ENCODE peak calls at places on chromosomes 3 and 15, in ten cellular contexts. One of them, this sample, is unnamed.

GRCh38 chr3:79339846-79340245 is 428.0 kb downstream of the ROBO1 start:
- DNase-seq in HL-60: no peak
- DNase-seq in NCI-H2081: no peak
- DNase-seq in omental fat pad: no peak
- DNase-seq in iris pigment epithelial cell: no peak
- DNase-seq in DMS153: peak; percentile 10
- DNase-seq in ELR: no peak
- DNase-seq in upper lobe of right lung: no peak
- DNase-seq in lower lobe of right lung: no peak
- DNase-seq in GM04504: no peak
- DNase-seq in this sample: no peak

GRCh38 chr3:33637482-33637881 is 80.6 kb downstream of the CLASP2 start:
- DNase-seq in ELR: no peak
- DNase-seq in omental fat pad: no peak
- DNase-seq in iris pigment epithelial cell: no peak
- DNase-seq in GM04504: no peak
- DNase-seq in lower lobe of right lung: no peak
- DNase-seq in NCI-H2081: no peak
- DNase-seq in upper lobe of right lung: no peak
- DNase-seq in HL-60: no peak
- DNase-seq in DMS153: no peak
- DNase-seq in this sample: no peak

GRCh38 chr15:98395974-98396627 is 252.2 kb upstream of the IGF1R start:
- DNase-seq in DMS153: no peak
- DNase-seq in HL-60: no peak
- DNase-seq in upper lobe of right lung: no peak
- DNase-seq in GM04504: no peak
- DNase-seq in ELR: no peak
- DNase-seq in omental fat pad: no peak
- DNase-seq in lower lobe of right lung: no peak
- DNase-seq in NCI-H2081: no peak
- DNase-seq in iris pigment epithelial cell: no peak
- DNase-seq in this sample: no peak

GRCh38 chr15:47885921-47886320 is 168.6 kb downstream of the SEMA6D start:
- DNase-seq in omental fat pad: no peak
- DNase-seq in lower lobe of right lung: no peak
- DNase-seq in ELR: peak; percentile 62
- DNase-seq in GM04504: peak; percentile 72
- DNase-seq in DMS153: no peak
- DNase-seq in NCI-H2081: no peak
- DNase-seq in upper lobe of right lung: no peak
- DNase-seq in HL-60: no peak
- DNase-seq in iris pigment epithelial cell: peak; percentile 84
- DNase-seq in this sample: no peak

GRCh38 chr15:95202569-95203349 is 971.4 kb downstream of the MCTP2 start:
- DNase-seq in DMS153: no peak
- DNase-seq in iris pigment epithelial cell: peak; percentile 5
- DNase-seq in upper lobe of right lung: no peak
- DNase-seq in ELR: no peak
- DNase-seq in omental fat pad: no peak
- DNase-seq in NCI-H2081: no peak
- DNase-seq in GM04504: peak; percentile 28
- DNase-seq in HL-60: no peak
- DNase-seq in lower lobe of right lung: no peak
- DNase-seq in this sample: no peak

GRCh38 chr15:39934415-39935044 is 615 bp downstream of the EIF2AK4 start:
- DNase-seq in iris pigment epithelial cell: no peak
- DNase-seq in HL-60: no peak
- DNase-seq in upper lobe of right lung: no peak
- DNase-seq in lower lobe of right lung: no peak
- DNase-seq in GM04504: no peak
- DNase-seq in DMS153: no peak
- DNase-seq in omental fat pad: no peak
- DNase-seq in ELR: peak; percentile 42
- DNase-seq in NCI-H2081: no peak
- DNase-seq in this sample: no peak

GRCh38 chr3:155908086-155908485 is 37.6 kb downstream of the GMPS start:
- DNase-seq in lower lobe of right lung: no peak
- DNase-seq in GM04504: no peak
- DNase-seq in upper lobe of right lung: no peak
- DNase-seq in omental fat pad: no peak
- DNase-seq in NCI-H2081: no peak
- DNase-seq in ELR: no peak
- DNase-seq in HL-60: no peak
- DNase-seq in DMS153: no peak
- DNase-seq in iris pigment epithelial cell: no peak
- DNase-seq in this sample: no peak

GRCh38 chr3:175431396-175431795 is 572.3 kb downstream of the NAALADL2 start:
- DNase-seq in omental fat pad: no peak
- DNase-seq in ELR: no peak
- DNase-seq in DMS153: no peak
- DNase-seq in lower lobe of right lung: no peak
- DNase-seq in NCI-H2081: no peak
- DNase-seq in iris pigment epithelial cell: peak; percentile 32
- DNase-seq in upper lobe of right lung: no peak
- DNase-seq in GM04504: no peak
- DNase-seq in HL-60: no peak
- DNase-seq in this sample: no peak

GRCh38 chr3:195040773-195041520 is 230.0 kb downstream of the XXYLT1 start:
- DNase-seq in NCI-H2081: no peak
- DNase-seq in GM04504: no peak
- DNase-seq in DMS153: no peak
- DNase-seq in ELR: no peak
- DNase-seq in HL-60: no peak
- DNase-seq in iris pigment epithelial cell: no peak
- DNase-seq in lower lobe of right lung: no peak
- DNase-seq in omental fat pad: no peak
- DNase-seq in upper lobe of right lung: peak; percentile 64
- DNase-seq in this sample: no peak

GRCh38 chr3:69085543-69086132 is 901 bp downstream of the ARL6IP5 start:
- DNase-seq in upper lobe of right lung: peak; percentile 66
- DNase-seq in lower lobe of right lung: peak; percentile 49
- DNase-seq in ELR: peak; percentile 43
- DNase-seq in iris pigment epithelial cell: peak; percentile 23
- DNase-seq in omental fat pad: no peak
- DNase-seq in NCI-H2081: no peak
- DNase-seq in DMS153: no peak
- DNase-seq in HL-60: peak; percentile 51
- DNase-seq in GM04504: no peak
- DNase-seq in this sample: no peak

GRCh38 chr3:31377045-31377642 is 155.6 kb upstream of the STT3B start:
- DNase-seq in upper lobe of right lung: no peak
- DNase-seq in NCI-H2081: no peak
- DNase-seq in HL-60: no peak
- DNase-seq in lower lobe of right lung: no peak
- DNase-seq in ELR: peak; percentile 92
- DNase-seq in omental fat pad: no peak
- DNase-seq in DMS153: no peak
- DNase-seq in GM04504: no peak
- DNase-seq in iris pigment epithelial cell: peak; percentile 91
- DNase-seq in this sample: peak; percentile 44

GRCh38 chr15:67774626-67775025 is 50.7 kb upstream of the SKOR1 start:
- DNase-seq in omental fat pad: no peak
- DNase-seq in ELR: no peak
- DNase-seq in lower lobe of right lung: no peak
- DNase-seq in NCI-H2081: no peak
- DNase-seq in HL-60: no peak
- DNase-seq in upper lobe of right lung: no peak
- DNase-seq in GM04504: no peak
- DNase-seq in iris pigment epithelial cell: no peak
- DNase-seq in DMS153: no peak
- DNase-seq in this sample: no peak

GRCh38 chr15:68407886-68408500 is 24.0 kb downstream of the ITGA11 start:
- DNase-seq in ELR: no peak
- DNase-seq in omental fat pad: no peak
- DNase-seq in upper lobe of right lung: no peak
- DNase-seq in DMS153: no peak
- DNase-seq in HL-60: no peak
- DNase-seq in iris pigment epithelial cell: no peak
- DNase-seq in lower lobe of right lung: no peak
- DNase-seq in GM04504: no peak
- DNase-seq in NCI-H2081: no peak
- DNase-seq in this sample: no peak

GRCh38 chr3:171566803-171567422 is 106.7 kb upstream of the TNIK start:
- DNase-seq in iris pigment epithelial cell: peak; percentile 44
- DNase-seq in GM04504: peak; percentile 11
- DNase-seq in upper lobe of right lung: no peak
- DNase-seq in NCI-H2081: peak; percentile 73
- DNase-seq in lower lobe of right lung: no peak
- DNase-seq in DMS153: peak; percentile 12
- DNase-seq in ELR: peak; percentile 63
- DNase-seq in HL-60: no peak
- DNase-seq in omental fat pad: no peak
- DNase-seq in this sample: peak; percentile 10

GRCh38 chr15:23599053-23599452 is 33.6 kb downstream of the MKRN3 start:
- DNase-seq in ELR: no peak
- DNase-seq in lower lobe of right lung: no peak
- DNase-seq in omental fat pad: no peak
- DNase-seq in GM04504: no peak
- DNase-seq in upper lobe of right lung: no peak
- DNase-seq in DMS153: no peak
- DNase-seq in iris pigment epithelial cell: no peak
- DNase-seq in HL-60: no peak
- DNase-seq in NCI-H2081: no peak
- DNase-seq in this sample: no peak

GRCh38 chr15:97903560-97904195 is 56.8 kb upstream of the ARRDC4 start:
- DNase-seq in upper lobe of right lung: no peak
- DNase-seq in GM04504: no peak
- DNase-seq in NCI-H2081: no peak
- DNase-seq in DMS153: no peak
- DNase-seq in ELR: no peak
- DNase-seq in lower lobe of right lung: no peak
- DNase-seq in iris pigment epithelial cell: no peak
- DNase-seq in HL-60: no peak
- DNase-seq in omental fat pad: no peak
- DNase-seq in this sample: no peak

GRCh38 chr15:77895742-77896141 is 181.8 kb downstream of the TBC1D2B start:
- DNase-seq in omental fat pad: no peak
- DNase-seq in upper lobe of right lung: peak; percentile 19
- DNase-seq in HL-60: no peak
- DNase-seq in GM04504: no peak
- DNase-seq in NCI-H2081: no peak
- DNase-seq in ELR: no peak
- DNase-seq in lower lobe of right lung: peak; percentile 39
- DNase-seq in iris pigment epithelial cell: no peak
- DNase-seq in DMS153: no peak
- DNase-seq in this sample: no peak

GRCh38 chr15:60464836-60465630 is 13.9 kb downstream of the ICE2 start:
- DNase-seq in lower lobe of right lung: no peak
- DNase-seq in NCI-H2081: no peak
- DNase-seq in GM04504: no peak
- DNase-seq in ELR: peak; percentile 27
- DNase-seq in upper lobe of right lung: no peak
- DNase-seq in iris pigment epithelial cell: peak; percentile 48
- DNase-seq in omental fat pad: no peak
- DNase-seq in DMS153: no peak
- DNase-seq in HL-60: no peak
- DNase-seq in this sample: no peak

GRCh38 chr3:146256851-146257486 is 6.1 kb upstream of the PLSCR4 start:
- DNase-seq in iris pigment epithelial cell: peak; percentile 59
- DNase-seq in lower lobe of right lung: no peak
- DNase-seq in NCI-H2081: no peak
- DNase-seq in upper lobe of right lung: no peak
- DNase-seq in omental fat pad: no peak
- DNase-seq in HL-60: no peak
- DNase-seq in GM04504: no peak
- DNase-seq in DMS153: no peak
- DNase-seq in ELR: no peak
- DNase-seq in this sample: peak; percentile 27

GRCh38 chr15:71316911-71317310 is 201.6 kb downstream of the THSD4 start:
- DNase-seq in DMS153: no peak
- DNase-seq in GM04504: no peak
- DNase-seq in omental fat pad: no peak
- DNase-seq in upper lobe of right lung: no peak
- DNase-seq in ELR: no peak
- DNase-seq in lower lobe of right lung: no peak
- DNase-seq in iris pigment epithelial cell: peak; percentile 41
- DNase-seq in NCI-H2081: no peak
- DNase-seq in HL-60: no peak
- DNase-seq in this sample: no peak

GRCh38 chr3:53754325-53754724 is 91.9 kb downstream of the CHDH start:
- DNase-seq in ELR: no peak
- DNase-seq in lower lobe of right lung: no peak
- DNase-seq in omental fat pad: no peak
- DNase-seq in upper lobe of right lung: no peak
- DNase-seq in iris pigment epithelial cell: no peak
- DNase-seq in HL-60: no peak
- DNase-seq in NCI-H2081: no peak
- DNase-seq in GM04504: no peak
- DNase-seq in DMS153: no peak
- DNase-seq in this sample: no peak

GRCh38 chr15:35439291-35439690 is 106.7 kb downstream of the DPH6 start:
- DNase-seq in GM04504: peak; percentile 33
- DNase-seq in upper lobe of right lung: no peak
- DNase-seq in NCI-H2081: no peak
- DNase-seq in lower lobe of right lung: no peak
- DNase-seq in DMS153: no peak
- DNase-seq in omental fat pad: no peak
- DNase-seq in HL-60: no peak
- DNase-seq in iris pigment epithelial cell: peak; percentile 86
- DNase-seq in ELR: peak; percentile 17
- DNase-seq in this sample: peak; percentile 66

GRCh38 chr15:50944692-50945091 is 36.2 kb downstream of the AP4E1 start:
- DNase-seq in iris pigment epithelial cell: no peak
- DNase-seq in omental fat pad: no peak
- DNase-seq in NCI-H2081: no peak
- DNase-seq in DMS153: no peak
- DNase-seq in HL-60: no peak
- DNase-seq in ELR: no peak
- DNase-seq in upper lobe of right lung: no peak
- DNase-seq in lower lobe of right lung: no peak
- DNase-seq in GM04504: no peak
- DNase-seq in this sample: no peak

GRCh38 chr3:65006300-65006739 is 318.5 kb upstream of the ADAMTS9 start:
- DNase-seq in iris pigment epithelial cell: peak; percentile 32
- DNase-seq in lower lobe of right lung: no peak
- DNase-seq in ELR: peak; percentile 4
- DNase-seq in upper lobe of right lung: no peak
- DNase-seq in DMS153: no peak
- DNase-seq in NCI-H2081: no peak
- DNase-seq in omental fat pad: no peak
- DNase-seq in HL-60: no peak
- DNase-seq in GM04504: no peak
- DNase-seq in this sample: no peak

GRCh38 chr15:82133251-82133650 is 87.4 kb upstream of the MEX3B start:
- DNase-seq in omental fat pad: no peak
- DNase-seq in iris pigment epithelial cell: no peak
- DNase-seq in NCI-H2081: no peak
- DNase-seq in DMS153: peak; percentile 53
- DNase-seq in ELR: peak; percentile 16
- DNase-seq in upper lobe of right lung: no peak
- DNase-seq in GM04504: no peak
- DNase-seq in HL-60: no peak
- DNase-seq in lower lobe of right lung: no peak
- DNase-seq in this sample: no peak

GRCh38 chr3:84108442-84108971 is 850.3 kb upstream of the CADM2 start:
- DNase-seq in NCI-H2081: no peak
- DNase-seq in GM04504: no peak
- DNase-seq in DMS153: no peak
- DNase-seq in lower lobe of right lung: no peak
- DNase-seq in upper lobe of right lung: no peak
- DNase-seq in HL-60: no peak
- DNase-seq in ELR: peak; percentile 62
- DNase-seq in iris pigment epithelial cell: peak; percentile 71
- DNase-seq in omental fat pad: no peak
- DNase-seq in this sample: peak; percentile 50

GRCh38 chr15:32688151-32688639 is 29.6 kb upstream of the GREM1 start:
- DNase-seq in DMS153: peak; percentile 29
- DNase-seq in upper lobe of right lung: peak; percentile 70
- DNase-seq in lower lobe of right lung: no peak
- DNase-seq in iris pigment epithelial cell: peak; percentile 47
- DNase-seq in HL-60: no peak
- DNase-seq in NCI-H2081: peak; percentile 69
- DNase-seq in ELR: peak; percentile 81
- DNase-seq in GM04504: no peak
- DNase-seq in omental fat pad: no peak
- DNase-seq in this sample: no peak

GRCh38 chr3:52704611-52705437 is 767 bp downstream of the GLT8D1 start:
- DNase-seq in ELR: peak; percentile 41
- DNase-seq in DMS153: no peak
- DNase-seq in upper lobe of right lung: no peak
- DNase-seq in iris pigment epithelial cell: peak; percentile 27
- DNase-seq in lower lobe of right lung: no peak
- DNase-seq in GM04504: no peak
- DNase-seq in HL-60: no peak
- DNase-seq in omental fat pad: no peak
- DNase-seq in NCI-H2081: no peak
- DNase-seq in this sample: no peak